ENCODE peak calls at places on chromosomes 3 and 15, in five cellular contexts. S is HuH-7, A is brain microvascular endothelial cell, V is GM23338, W is RPMI8226. D is an unnamed sample.

GRCh38 chr3:19931180-19931692 is 2.8 kb downstream of the EFHB start:
- DNase-seq in V (no peak), W (no peak), S (no peak), A (no peak), D (no peak)

GRCh38 chr3:124745092-124745491 is 14.8 kb downstream of the UMPS start:
- DNase-seq in V (no peak), S (no peak), W (no peak), A (no peak), D (no peak)

GRCh38 chr15:85010472-85011209 is 29.0 kb downstream of the PDE8A start:
- DNase-seq in W (no peak), V (no peak), A (no peak), S (no peak), D (no peak)

GRCh38 chr3:160928183-160928718 is 172.2 kb downstream of the PPM1L start:
- DNase-seq in S (no peak), A (no peak), W (no peak), V (peak; percentile 28), D (no peak)

GRCh38 chr3:134445631-134446030 is 40.2 kb downstream of the ANAPC13 start:
- DNase-seq in W (peak; percentile 41), A (peak; percentile 76), V (no peak), S (no peak), D (no peak)

GRCh38 chr3:190053919-190054672 is 66.6 kb downstream of the P3H2 start:
- DNase-seq in W (no peak), S (no peak), A (peak; percentile 89), V (no peak), D (no peak)

GRCh38 chr3:33652736-33653135 is 65.3 kb downstream of the CLASP2 start:
- DNase-seq in W (no peak), A (no peak), V (no peak), S (no peak), D (no peak)

GRCh38 chr3:69420781-69421520 is 35.1 kb upstream of the FRMD4B start:
- DNase-seq in V (no peak), A (no peak), W (no peak), S (no peak), D (no peak)

GRCh38 chr15:42584031-42584765 is 8.8 kb downstream of the STARD9 start:
- DNase-seq in A (no peak), S (no peak), W (no peak), V (peak; percentile 75), D (no peak)

GRCh38 chr15:26716069-26716468 is 56.8 kb downstream of the GABRB3 start:
- DNase-seq in W (no peak), V (no peak), S (no peak), A (no peak), D (no peak)

GRCh38 chr3:25412269-25412668 is 15.8 kb upstream of the RARB start:
- DNase-seq in S (no peak), A (peak; percentile 51), V (no peak), W (no peak), D (no peak)

GRCh38 chr3:18098960-18099587 is 326.1 kb downstream of the SATB1 start:
- DNase-seq in A (peak; percentile 72), W (no peak), V (peak; percentile 12), S (no peak), D (no peak)

GRCh38 chr3:68945231-68945630 is 12.9 kb upstream of the TAFA4 start:
- DNase-seq in W (no peak), V (no peak), S (no peak), A (no peak), D (no peak)

GRCh38 chr3:157311633-157312365 is 124.9 kb upstream of the PTX3 start:
- DNase-seq in A (no peak), W (no peak), S (no peak), V (no peak), D (no peak)

GRCh38 chr3:52530918-52531635 is 2.6 kb downstream of the NT5DC2 start:
- DNase-seq in W (no peak), A (no peak), S (no peak), V (no peak), D (peak; percentile 74)

GRCh38 chr15:32682569-32682968 is 35.2 kb upstream of the GREM1 start:
- DNase-seq in S (no peak), V (no peak), A (peak; percentile 90), W (no peak), D (no peak)

GRCh38 chr3:59451041-59451763 is 401.4 kb upstream of the CFAP20DC start:
- DNase-seq in S (no peak), A (no peak), W (peak; percentile 47), V (no peak), D (no peak)

GRCh38 chr3:127366383-127366782 is 78.5 kb upstream of the PRR20G start:
- DNase-seq in S (no peak), A (no peak), W (no peak), V (peak; percentile 42), D (no peak)

GRCh38 chr15:77305953-77306352 is 114.0 kb downstream of the PEAK1 start:
- DNase-seq in S (no peak), V (no peak), W (no peak), A (no peak), D (no peak)

GRCh38 chr3:4981160-4981687 is 2.0 kb downstream of the BHLHE40 start:
- DNase-seq in W (no peak), S (no peak), V (no peak), A (peak; percentile 33), D (no peak)

GRCh38 chr3:150790621-150791020 is 27.7 kb upstream of the SIAH2 start:
- DNase-seq in A (no peak), W (no peak), V (no peak), S (no peak), D (no peak)

GRCh38 chr3:197000211-197000610 is 29.4 kb downstream of the MELTF start:
- DNase-seq in W (no peak), V (no peak), A (no peak), S (no peak), D (no peak)

GRCh38 chr3:52176188-52176752 is 21.7 kb upstream of the ALAS1 start:
- DNase-seq in W (no peak), A (no peak), S (no peak), V (no peak), D (no peak)

GRCh38 chr15:33448961-33449611 is 138.3 kb downstream of the RYR3 start:
- DNase-seq in V (no peak), W (no peak), A (no peak), S (no peak), D (no peak)

GRCh38 chr15:41928637-41929620 is 35.1 kb upstream of the SPTBN5 start:
- DNase-seq in V (no peak), W (no peak), S (no peak), A (no peak), D (no peak)

GRCh38 chr3:72003936-72004335 is 219.0 kb upstream of the PROK2 start:
- DNase-seq in A (no peak), W (no peak), S (no peak), V (peak; percentile 41), D (no peak)

GRCh38 chr3:53753518-53754183 is 92.6 kb downstream of the CHDH start:
- DNase-seq in A (no peak), V (no peak), W (peak; percentile 36), S (no peak), D (no peak)

GRCh38 chr3:53534996-53535395 is 40.6 kb downstream of the CACNA1D start:
- DNase-seq in W (no peak), A (no peak), S (no peak), V (no peak), D (no peak)

GRCh38 chr3:4495294-4496110 is 2.4 kb downstream of the ITPR1 start:
- DNase-seq in A (no peak), W (no peak), S (no peak), V (no peak), D (no peak)

GRCh38 chr3:120496278-120496975 is 45.6 kb upstream of the FSTL1 start:
- DNase-seq in S (no peak), V (no peak), A (peak; percentile 72), W (no peak), D (no peak)

GRCh38 chr15:63057454-63058335 is 15.1 kb downstream of the TPM1 start:
- DNase-seq in W (no peak), V (no peak), S (no peak), A (no peak), D (no peak)

GRCh38 chr15:90106522-90107117 is 4.4 kb upstream of the IDH2 start:
- DNase-seq in A (peak; percentile 56), W (no peak), S (no peak), V (no peak), D (no peak)

GRCh38 chr3:38597502-38598060 is 51.9 kb downstream of the SCN5A start:
- DNase-seq in W (no peak), V (no peak), A (no peak), S (no peak), D (no peak)

GRCh38 chr15:39592500-39592899 is 11.6 kb downstream of the THBS1 start:
- DNase-seq in A (no peak), W (no peak), V (no peak), S (no peak), D (no peak)

GRCh38 chr3:168091299-168091852 is 4.3 kb downstream of the GOLIM4 start:
- DNase-seq in A (no peak), V (no peak), S (no peak), W (no peak), D (no peak)

GRCh38 chr3:32155117-32155516 is 48.7 kb downstream of the GPD1L start:
- DNase-seq in W (no peak), V (no peak), A (no peak), S (no peak), D (no peak)

GRCh38 chr3:47607335-47607734 is 28.7 kb upstream of the CSPG5 start:
- DNase-seq in V (no peak), A (no peak), W (no peak), S (no peak), D (no peak)

GRCh38 chr15:31471731-31472430 is 145.2 kb downstream of the KLF13 start:
- DNase-seq in V (no peak), W (no peak), A (peak; percentile 86), S (no peak), D (peak; percentile 46)

GRCh38 chr3:110077093-110077492 is 739.7 kb upstream of the DPPA4 start:
- DNase-seq in W (no peak), A (no peak), S (peak; percentile 2), V (no peak), D (no peak)

D was measured in coronary artery.